ENCODE peak calls at places on chromosomes 1 and 21, in seven cellular contexts. T, Q, G, O, B, X and E are unnamed samples.

GRCh38 chr1:230268371-230269170 is 157.6 kb downstream of the PGBD5 start:
- DNase-seq in T (no peak), B (peak), Q (no peak), X (no peak), O (no peak), G (peak), E (no peak)

GRCh38 chr1:109620396-109620817 is 770 bp downstream of the AMPD2 start:
- DNase-seq in B (no peak), X (no peak), O (no peak), Q (no peak), G (peak), T (no peak), E (no peak)

GRCh38 chr1:27001570-27002360 is 8.3 kb downstream of the TRNP1 start:
- DNase-seq in O (no peak), Q (no peak), G (no peak), T (no peak), B (no peak), X (peak), E (peak)

GRCh38 chr21:41933259-41934079 is 20.3 kb downstream of the C2CD2 start:
- DNase-seq in G (no peak), Q (no peak), X (no peak), T (no peak), O (no peak), B (no peak), E (no peak)

GRCh38 chr1:89312572-89312971 is 39.9 kb upstream of the GBP5 start:
- DNase-seq in Q (no peak), X (no peak), G (no peak), O (no peak), B (no peak), T (no peak), E (no peak)

GRCh38 chr1:214107322-214108096 is 119.7 kb downstream of the PROX1 start:
- DNase-seq in G (no peak), X (no peak), B (no peak), O (peak), Q (no peak), T (no peak), E (no peak)

GRCh38 chr1:174877208-174877673 is 122.5 kb upstream of the CACYBP start:
- DNase-seq in T (no peak), Q (no peak), G (no peak), X (no peak), B (no peak), O (no peak), E (no peak)

GRCh38 chr1:910311-910880 is 13.3 kb upstream of the SAMD11 start:
- DNase-seq in X (peak), G (no peak), Q (no peak), T (no peak), B (no peak), O (peak), E (no peak)

GRCh38 chr1:236308827-236309226 is 27.1 kb upstream of the ERO1B start:
- DNase-seq in B (no peak), T (no peak), G (no peak), Q (no peak), O (no peak), X (no peak), E (no peak)

GRCh38 chr1:152197361-152197941 is 26.5 kb downstream of the HRNR start:
- DNase-seq in B (no peak), O (no peak), Q (no peak), T (no peak), G (no peak), X (no peak), E (no peak)

GRCh38 chr1:57963545-57963944 is 539.7 kb upstream of the DAB1 start:
- DNase-seq in Q (no peak), B (no peak), O (no peak), X (no peak), T (no peak), G (no peak), E (no peak)
- H3K27ac ChIP-seq in Q (no peak), B (no peak), O (no peak), X (no peak), T (no peak), G (no peak), E (no peak)

GRCh38 chr1:115829947-115830346 is 11.0 kb downstream of the NHLH2 start:
- DNase-seq in T (no peak), O (no peak), G (no peak), X (no peak), B (no peak), Q (no peak), E (no peak)

GRCh38 chr1:115826642-115827041 is 14.3 kb downstream of the NHLH2 start:
- DNase-seq in X (no peak), O (no peak), B (no peak), G (no peak), T (no peak), Q (no peak), E (no peak)

GRCh38 chr1:115827452-115827851 is 13.5 kb downstream of the NHLH2 start:
- DNase-seq in O (no peak), T (no peak), X (no peak), Q (no peak), B (no peak), G (no peak), E (no peak)

GRCh38 chr1:115829023-115829674 is 11.8 kb downstream of the NHLH2 start:
- DNase-seq in T (no peak), X (peak), Q (no peak), G (no peak), B (no peak), O (no peak), E (no peak)

DNA sequence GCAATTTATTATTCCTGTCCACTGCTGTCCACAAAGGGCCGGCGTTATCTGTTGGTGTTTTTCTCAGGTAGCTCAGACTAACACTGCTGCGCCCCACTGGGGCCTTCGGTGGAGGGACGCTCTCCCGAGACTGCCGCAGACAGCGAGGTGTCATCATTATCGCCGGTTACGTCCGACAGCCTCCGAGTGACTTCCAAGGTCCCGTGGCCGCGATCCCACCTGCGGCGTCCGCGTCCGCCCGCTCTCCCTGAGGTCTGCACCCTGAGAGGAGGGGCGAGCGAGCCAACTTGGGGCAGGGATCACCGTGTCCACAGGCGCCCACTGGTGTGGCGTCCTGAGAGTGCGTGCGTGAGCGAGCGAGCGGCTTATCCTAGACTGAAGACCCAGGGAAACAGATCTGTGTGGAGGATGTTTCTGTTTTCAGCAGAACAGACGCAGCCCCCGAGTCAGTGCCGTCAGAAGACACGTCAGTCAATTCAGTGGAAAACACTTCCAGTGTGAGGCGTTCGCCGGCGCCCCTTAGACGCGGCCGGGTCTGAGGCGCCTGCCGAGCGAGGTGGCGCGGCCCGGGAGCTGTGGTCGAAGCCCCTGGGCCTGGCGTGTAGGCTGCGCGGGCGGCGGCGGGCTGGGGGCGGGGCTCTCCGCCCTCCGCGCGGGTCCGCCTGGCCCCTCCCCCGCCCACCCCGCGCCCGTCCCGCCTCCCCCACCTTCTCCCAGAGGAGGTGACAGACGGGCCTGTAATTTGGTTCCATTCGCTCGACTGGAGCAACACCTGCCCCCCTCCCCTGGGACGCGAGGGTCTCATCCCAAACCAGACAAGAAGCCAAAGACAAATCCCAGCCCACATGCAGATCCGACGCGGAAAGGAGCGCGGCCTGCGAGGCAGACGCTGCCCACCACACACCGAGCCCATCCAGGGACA is 12.6 kb downstream of the NHLH2 start:
- DNase-seq in G (no peak), O (peak), B (no peak), T (peak), Q (no peak), X (peak), E (no peak)
- H3K27ac ChIP-seq in G (no peak), O (no peak), B (no peak), T (no peak), Q (no peak), X (no peak), E (peak)

GRCh38 chr1:24155011-24155782 is 12.3 kb upstream of the IL22RA1 start:
- DNase-seq in T (no peak), Q (no peak), X (no peak), G (peak), B (no peak), O (no peak), E (no peak)

GRCh38 chr1:24154215-24154614 is 11.3 kb upstream of the IL22RA1 start:
- DNase-seq in O (no peak), Q (no peak), G (no peak), X (no peak), T (no peak), B (no peak), E (no peak)

GRCh38 chr1:24159366-24159765 is 16.4 kb upstream of the IL22RA1 start:
- DNase-seq in T (no peak), O (no peak), B (no peak), Q (no peak), X (no peak), G (no peak), E (no peak)

GRCh38 chr1:24157921-24158481 is 15.1 kb upstream of the IL22RA1 start:
- DNase-seq in T (no peak), O (no peak), Q (no peak), B (no peak), X (no peak), G (peak), E (no peak)

GRCh38 chr1:24156542-24157260 is 13.8 kb upstream of the IL22RA1 start:
- DNase-seq in T (no peak), X (no peak), G (no peak), O (no peak), B (no peak), Q (no peak), E (no peak)
- H3K27ac ChIP-seq in T (no peak), X (no peak), G (no peak), O (no peak), B (no peak), Q (no peak), E (no peak)

GRCh38 chr1:181251713-181252075 is 163.2 kb downstream of the IER5 start:
- DNase-seq in Q (no peak), T (no peak), B (no peak), O (no peak), X (no peak), G (no peak), E (no peak)

GRCh38 chr1:181255270-181255929 is 166.9 kb downstream of the IER5 start:
- DNase-seq in O (no peak), X (no peak), T (no peak), G (peak), B (no peak), Q (no peak), E (no peak)

GRCh38 chr1:181251001-181251712 is 162.7 kb downstream of the IER5 start:
- DNase-seq in G (peak), O (no peak), T (no peak), Q (no peak), B (no peak), X (no peak), E (no peak)

DNA sequence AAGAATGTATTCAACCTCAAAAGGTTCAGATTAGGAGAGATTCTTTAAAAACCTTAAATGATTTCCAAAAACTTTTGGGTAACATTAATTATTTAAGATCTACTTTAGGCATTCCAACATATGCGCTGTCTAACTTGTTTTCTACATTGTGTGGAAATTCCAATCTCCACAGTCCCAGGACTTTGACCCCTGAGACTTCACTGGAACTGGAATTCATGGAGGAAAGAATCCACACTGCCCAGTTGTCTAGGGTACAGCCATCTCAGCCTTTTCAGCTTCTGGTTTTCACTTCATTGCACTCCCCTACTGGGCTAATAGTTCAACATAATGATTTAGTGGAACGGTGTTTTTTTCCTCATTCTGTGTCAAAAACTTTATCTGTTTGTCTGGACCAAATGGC is 161.5 kb downstream of the IER5 start:
- DNase-seq in Q (no peak), X (no peak), B (no peak), G (no peak), T (no peak), O (no peak), E (no peak)
- H3K27ac ChIP-seq in Q (no peak), X (no peak), B (no peak), G (peak), T (no peak), O (no peak), E (no peak)

GRCh38 chr1:183310753-183311465 is 107.3 kb downstream of the NMNAT2 start:
- DNase-seq in B (no peak), G (no peak), T (no peak), X (no peak), O (no peak), Q (no peak), E (no peak)
- H3K27ac ChIP-seq in B (no peak), G (no peak), T (no peak), X (no peak), O (no peak), Q (no peak), E (no peak)

GRCh38 chr1:208028526-208028925 is 117.6 kb upstream of the CD34 start:
- DNase-seq in B (no peak), G (no peak), Q (no peak), T (no peak), O (no peak), X (no peak), E (no peak)
- H3K27ac ChIP-seq in B (no peak), G (no peak), Q (no peak), T (no peak), O (peak), X (no peak), E (no peak)

GRCh38 chr1:212485218-212485609 is 52.5 kb downstream of the NENF start:
- DNase-seq in O (no peak), G (no peak), X (no peak), Q (no peak), T (no peak), B (no peak), E (no peak)

GRCh38 chr1:212487286-212487685 is 54.6 kb downstream of the NENF start:
- DNase-seq in O (no peak), T (no peak), X (no peak), B (no peak), Q (no peak), G (no peak), E (no peak)

GRCh38 chr1:212487774-212488435 is 55.2 kb downstream of the NENF start:
- DNase-seq in X (no peak), Q (no peak), T (no peak), G (no peak), O (no peak), B (no peak), E (no peak)

GRCh38 chr1:212485895-212486590 is 53.3 kb downstream of the NENF start:
- DNase-seq in X (peak), O (no peak), B (no peak), G (peak), Q (no peak), T (no peak), E (no peak)

DNA sequence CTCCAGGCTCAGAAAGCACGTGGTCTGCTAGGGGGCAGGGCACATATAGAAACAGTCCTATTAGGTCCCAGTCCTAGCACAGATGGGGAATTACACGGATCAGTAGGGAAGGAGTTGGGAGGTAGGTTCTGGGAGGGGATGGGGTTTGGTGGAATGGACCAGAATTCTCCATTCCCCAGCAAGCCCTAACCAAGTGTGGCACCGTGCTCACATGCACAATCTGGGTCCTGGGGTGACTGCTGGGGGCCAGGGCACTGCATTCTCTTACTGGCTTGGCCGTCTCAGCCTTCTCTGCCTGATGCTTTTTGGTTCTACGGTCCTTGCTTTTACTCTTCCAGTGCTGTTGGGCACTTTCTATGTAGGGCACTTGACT is 53.9 kb downstream of the NENF start:
- DNase-seq in O (no peak), G (no peak), X (no peak), B (no peak), Q (no peak), T (no peak), E (no peak)
- H3K27ac ChIP-seq in O (no peak), G (peak), X (no peak), B (no peak), Q (no peak), T (no peak), E (no peak)

GRCh38 chr1:226976671-226977287 is 36.7 kb downstream of the COQ8A start:
- DNase-seq in O (no peak), G (no peak), T (no peak), Q (no peak), B (no peak), X (no peak), E (no peak)
- H3K27ac ChIP-seq in O (peak), G (no peak), T (no peak), Q (no peak), B (no peak), X (peak), E (peak)

GRCh38 chr1:186187601-186188000 is 187.5 kb downstream of the TPR start:
- DNase-seq in O (no peak), T (no peak), B (no peak), G (no peak), Q (no peak), X (no peak), E (no peak)

GRCh38 chr1:186188004-186188539 is 187.0 kb downstream of the TPR start:
- DNase-seq in O (no peak), X (no peak), T (no peak), Q (no peak), B (no peak), G (peak), E (no peak)

GRCh38 chr1:186189156-186189555 is 185.9 kb downstream of the TPR start:
- DNase-seq in B (no peak), X (no peak), O (no peak), G (no peak), Q (no peak), T (no peak), E (no peak)

GRCh38 chr1:186191511-186191910 is 183.5 kb downstream of the TPR start:
- DNase-seq in X (no peak), B (no peak), O (no peak), Q (no peak), T (no peak), G (no peak), E (no peak)

DNA sequence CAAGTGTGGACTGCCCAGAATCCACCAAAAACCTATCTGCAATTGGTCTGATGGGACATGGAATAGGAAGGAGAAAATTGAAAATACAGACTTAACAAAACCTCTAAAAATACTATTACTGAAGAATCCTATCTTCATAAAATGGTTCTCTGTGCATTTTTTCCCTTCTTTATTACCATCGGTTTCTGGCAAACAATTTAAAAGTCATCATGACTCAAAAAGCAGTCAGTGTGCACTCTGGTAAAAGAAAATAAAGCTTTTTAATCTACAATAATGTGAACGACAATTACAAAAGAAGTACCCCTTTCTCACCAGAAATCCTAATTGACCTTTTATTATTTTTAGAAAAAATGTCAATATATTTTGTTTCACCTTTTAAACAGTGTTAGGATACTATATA is 186.3 kb downstream of the TPR start:
- DNase-seq in G (no peak), T (no peak), Q (no peak), B (no peak), O (no peak), X (no peak), E (no peak)
- H3K27ac ChIP-seq in G (peak), T (no peak), Q (no peak), B (no peak), O (no peak), X (no peak), E (no peak)